ENCODE peak calls at places on chromosomes 2 and 18, in five cellular contexts. D is A549; B is activated naive CD4-positive, alpha-beta T cell treated with anti-CD3 and anti-CD28 coated beads for 36 hours; A is fibroblast of lung; P is caudate nucleus. Y is an unnamed sample.

GRCh38 chr2:73901143-73901542 is 8.3 kb downstream of the ACTG2 start:
- DNase-seq in D (no peak), B (no peak), A (no peak), P (no peak), Y (no peak)

GRCh38 chr2:35228584-35228983 is 1127.0 kb upstream of the CRIM1 start:
- DNase-seq in D (no peak), B (no peak), A (no peak), P (no peak), Y (no peak)

GRCh38 chr2:238261718-238262375 is 22.0 kb upstream of the HES6 start:
- DNase-seq in D (no peak), B (no peak), A (no peak), P (no peak), Y (no peak)

GRCh38 chr2:130901061-130901460 is 64.3 kb downstream of the ARHGEF4 start:
- DNase-seq in D (no peak), B (no peak), A (no peak), P (no peak), Y (no peak)

GRCh38 chr2:85012855-85013254 is 41.9 kb downstream of the KCMF1 start:
- DNase-seq in D (no peak), B (no peak), A (no peak), P (no peak), Y (no peak)

GRCh38 chr2:160279813-160280465 is 79.9 kb upstream of the ITGB6 start:
- DNase-seq in D (no peak), B (no peak), A (peak; percentile 62), P (no peak), Y (no peak)

GRCh38 chr2:144230057-144230451 is 289.9 kb downstream of the ZEB2 start:
- DNase-seq in D (no peak), B (no peak), A (no peak), P (no peak), Y (no peak)

GRCh38 chr2:61433606-61434005 is 37.3 kb downstream of the USP34 start:
- DNase-seq in D (no peak), B (no peak), A (no peak), P (no peak), Y (no peak)

GRCh38 chr2:119856469-119856901 is 96.8 kb downstream of the PTPN4 start:
- DNase-seq in D (peak; percentile 19), B (no peak), A (no peak), P (no peak), Y (no peak)

GRCh38 chr2:72864500-72864899 is 22.7 kb upstream of the SPR start:
- DNase-seq in D (peak; percentile 28), B (peak; percentile 65), A (peak; percentile 78), P (no peak), Y (no peak)

GRCh38 chr18:25503567-25504081 is 151.7 kb upstream of the ZNF521 start:
- DNase-seq in D (peak; percentile 27), B (no peak), A (peak; percentile 80), P (peak; percentile 76), Y (no peak)

GRCh38 chr2:238727585-238728321 is 120.1 kb upstream of the TWIST2 start:
- DNase-seq in D (no peak), B (no peak), A (peak; percentile 63), P (no peak), Y (no peak)

GRCh38 chr2:120261387-120262006 is 8.8 kb downstream of the RALB start:
- DNase-seq in D (no peak), B (peak; percentile 72), A (no peak), P (no peak), Y (no peak)

GRCh38 chr2:67322361-67323001 is 74.7 kb upstream of the ETAA1 start:
- DNase-seq in D (peak; percentile 83), B (no peak), A (peak; percentile 58), P (peak; percentile 78), Y (no peak)

GRCh38 chr2:25328152-25329085 is 13.3 kb downstream of the DNMT3A start:
- DNase-seq in D (no peak), B (no peak), A (no peak), P (no peak), Y (no peak)

GRCh38 chr2:29050591-29050990 is 23.7 kb downstream of the PCARE start:
- DNase-seq in D (no peak), B (no peak), A (no peak), P (no peak), Y (no peak)